ENCODE peak calls at places on chromosomes 5 and 9, in four cellular contexts. J is GM18507, Y is SK-N-DZ, T is colonic mucosa. H is an unnamed sample.

GRCh38 chr9:127505396-127506116 is 54.2 kb downstream of the LRSAM1 start:
- DNase-seq in Y (peak; percentile 50), T (no peak), J (peak; percentile 39), H (no peak)

GRCh38 chr9:126906086-126906485 is 8.5 kb upstream of the RALGPS1 start:
- DNase-seq in Y (no peak), T (no peak), J (no peak), H (no peak)

GRCh38 chr5:173825215-173825865 is 62.8 kb upstream of the CPEB4 start:
- DNase-seq in T (no peak), Y (peak; percentile 80), J (no peak), H (no peak)

GRCh38 chr5:143515829-143516228 is 112.3 kb upstream of the NR3C1 start:
- DNase-seq in J (no peak), Y (no peak), T (no peak), H (no peak)

GRCh38 chr9:127557466-127557869 is 54.6 kb upstream of the STXBP1 start:
- DNase-seq in J (no peak), T (no peak), Y (no peak), H (no peak)

GRCh38 chr9:132942541-132943182 is 1.8 kb downstream of the TSC1 start:
- DNase-seq in T (peak; percentile 23), J (no peak), Y (no peak), H (peak; percentile 21)

GRCh38 chr5:163569284-163569683 is 63.9 kb downstream of the MAT2B start:
- DNase-seq in J (no peak), T (no peak), Y (peak; percentile 32), H (peak; percentile 38)

GRCh38 chr9:136644343-136644592 is 18.4 kb upstream of the EGFL7 start:
- DNase-seq in Y (peak; percentile 54), J (no peak), T (peak; percentile 89), H (peak; percentile 86)

GRCh38 chr9:34512131-34513078 is 10.4 kb downstream of the ENHO start:
- DNase-seq in J (no peak), T (no peak), Y (peak; percentile 47), H (no peak)

GRCh38 chr9:137199411-137200121 is 975 bp downstream of the TPRN start:
- DNase-seq in J (no peak), T (no peak), Y (no peak), H (no peak)

GRCh38 chr5:181188700-181189362 is 16.2 kb downstream of the TRIM7 start:
- DNase-seq in Y (peak; percentile 87), J (no peak), T (peak; percentile 89), H (peak; percentile 76)

GRCh38 chr5:35938518-35939227 is at the start of gene CAPSL:
- DNase-seq in J (no peak), T (peak; percentile 27), Y (no peak), H (peak; percentile 40)

GRCh38 chr5:14197056-14197455 is 53.9 kb downstream of the TRIO start:
- DNase-seq in Y (peak; percentile 74), J (no peak), T (no peak), H (no peak)

GRCh38 chr5:19496056-19496455 is 491.9 kb downstream of the CDH18 start:
- DNase-seq in Y (no peak), T (no peak), J (no peak), H (no peak)

GRCh38 chr5:143025971-143026370 is 255.8 kb downstream of the ARHGAP26 start:
- DNase-seq in J (no peak), Y (no peak), T (no peak), H (no peak)

GRCh38 chr5:39561421-39561820 is 136.6 kb upstream of the DAB2 start:
- DNase-seq in Y (no peak), J (no peak), T (no peak), H (no peak)

GRCh38 chr9:126112135-126112720 is 214.4 kb upstream of the MVB12B start:
- DNase-seq in J (no peak), Y (no peak), T (no peak), H (peak; percentile 16)

H was measured in small intestine.